ENCODE peak calls at places on chromosomes 1 and 21, in eight cellular contexts. E is Ammon's horn, B is ACHN, P is AG20443, F is GM06990, Z is C1 segment of cervical spinal cord, K is neural progenitor cell, T is smooth muscle cell of the brain vasculature. D is an unnamed sample.

GRCh38 chr1:55466343-55466742 is 251.2 kb upstream of the USP24 start:
- DNase-seq in K (no peak), Z (no peak), F (no peak), B (no peak), E (no peak), P (peak), T (no peak), D (no peak)

GRCh38 chr1:147390185-147390542 is 147.7 kb downstream of the CHD1L start:
- DNase-seq in E (no peak), Z (no peak), B (no peak), F (no peak), T (no peak), K (no peak), P (no peak), D (no peak)

GRCh38 chr1:198157241-198157846 is 546 bp downstream of the NEK7 start:
- DNase-seq in F (peak), P (peak), K (peak), Z (peak), E (peak), T (peak), B (peak), D (peak)

GRCh38 chr1:156705321-156705917 is at the start of gene CRABP2:
- DNase-seq in B (peak), F (no peak), T (no peak), P (peak), Z (no peak), K (peak), E (no peak), D (no peak)

GRCh38 chr1:65179148-65179547 is 31.1 kb downstream of the AK4 start:
- DNase-seq in K (no peak), P (no peak), B (no peak), F (no peak), T (no peak), Z (no peak), E (no peak), D (no peak)

GRCh38 chr1:6062670-6063069 is 17.0 kb downstream of the KCNAB2 start:
- DNase-seq in B (no peak), K (no peak), E (no peak), Z (no peak), F (no peak), P (no peak), T (no peak), D (no peak)

GRCh38 chr1:2226525-2227340 is 1.4 kb upstream of the SKI start:
- DNase-seq in K (no peak), P (peak), Z (no peak), T (no peak), F (peak), E (no peak), B (no peak), D (no peak)

GRCh38 chr21:27804515-27804914 is 837.6 kb upstream of the ADAMTS5 start:
- DNase-seq in P (peak), Z (no peak), E (no peak), T (no peak), K (peak), B (no peak), F (no peak), D (no peak)

GRCh38 chr1:182235604-182235951 is 156.0 kb downstream of the GLUL start:
- DNase-seq in P (no peak), E (no peak), T (no peak), B (no peak), Z (no peak), F (no peak), K (no peak), D (no peak)

GRCh38 chr1:11792106-11792505 is 13.7 kb downstream of the MTHFR start:
- DNase-seq in B (no peak), Z (no peak), T (no peak), E (no peak), P (no peak), K (no peak), F (no peak), D (no peak)

GRCh38 chr1:228646717-228647522 is 88.4 kb upstream of the RHOU start:
- DNase-seq in K (peak), T (no peak), Z (no peak), F (peak), B (peak), P (peak), E (no peak), D (no peak)

GRCh38 chr1:184036517-184036949 is 995 bp downstream of the COLGALT2 start:
- DNase-seq in K (peak), Z (no peak), T (no peak), F (peak), B (peak), P (peak), E (peak), D (no peak)

GRCh38 chr21:23968722-23969647 is 1638.3 kb downstream of the MRPL39 start:
- DNase-seq in K (peak), P (no peak), F (peak), Z (no peak), B (peak), E (no peak), T (no peak), D (peak)

GRCh38 chr1:173894189-173894588 is 22.9 kb downstream of the SERPINC1 start:
- DNase-seq in F (no peak), K (no peak), T (no peak), Z (no peak), P (no peak), B (no peak), E (no peak), D (no peak)

GRCh38 chr1:200354243-200354642 is 55.6 kb downstream of the ZNF281 start:
- DNase-seq in B (no peak), E (no peak), P (no peak), Z (no peak), T (no peak), F (peak), K (no peak), D (no peak)

GRCh38 chr1:96387785-96388184 is 333.8 kb upstream of the PTBP2 start:
- DNase-seq in Z (no peak), F (no peak), K (no peak), E (no peak), P (no peak), B (no peak), T (no peak), D (no peak)

GRCh38 chr1:204106825-204107224 is 33.9 kb downstream of the SOX13 start:
- DNase-seq in B (no peak), Z (no peak), T (no peak), F (no peak), P (no peak), E (no peak), K (no peak), D (no peak)

GRCh38 chr1:62006690-62007089 is 188.0 kb upstream of the L1TD1 start:
- DNase-seq in E (no peak), K (no peak), B (no peak), T (no peak), P (no peak), F (no peak), Z (no peak), D (no peak)

GRCh38 chr1:204752688-204753040 is 67.1 kb upstream of the LRRN2 start:
- DNase-seq in E (no peak), K (no peak), F (no peak), P (no peak), B (no peak), Z (no peak), T (no peak), D (no peak)

GRCh38 chr21:35780983-35781382 is 279.3 kb downstream of the SETD4 start:
- DNase-seq in K (no peak), P (no peak), T (no peak), B (no peak), E (no peak), F (no peak), Z (no peak), D (no peak)

GRCh38 chr1:175193339-175193950 is 869 bp upstream of the KIAA0040 start:
- DNase-seq in K (no peak), P (no peak), T (no peak), E (no peak), Z (no peak), F (no peak), B (no peak), D (no peak)

GRCh38 chr21:37047079-37047478 is 25.8 kb downstream of the PIGP start:
- DNase-seq in T (no peak), P (no peak), Z (no peak), B (no peak), E (no peak), K (no peak), F (no peak), D (no peak)

GRCh38 chr21:21860888-21861287 is 862.7 kb downstream of the NCAM2 start:
- DNase-seq in F (no peak), E (no peak), B (peak), P (no peak), K (no peak), T (no peak), Z (no peak), D (no peak)